ENCODE peak calls at places on chromosomes 3 and 15, in seven cellular contexts. W, U, J, E, Z, Y and G are unnamed samples.

GRCh38 chr3:171867976-171868375 is 24.8 kb downstream of the TMEM212 start:
- DNase-seq in Z (no peak), Y (no peak), J (peak), U (no peak), E (no peak), W (no peak), G (peak)

GRCh38 chr15:40240619-40241304 is 1.9 kb downstream of the PAK6 start:
- DNase-seq in U (no peak), Z (no peak), J (no peak), W (peak), Y (no peak), E (no peak), G (no peak)

GRCh38 chr3:180804871-180805430 is 107.5 kb upstream of the FXR1 start:
- DNase-seq in J (peak), Y (peak), U (peak), E (no peak), Z (no peak), W (no peak), G (peak)

GRCh38 chr3:177333535-177334495 is 136.5 kb upstream of the TBL1XR1 start:
- DNase-seq in U (peak), E (no peak), Y (no peak), W (no peak), Z (no peak), J (no peak), G (no peak)

GRCh38 chr3:44995142-44995770 is 19.2 kb downstream of the EXOSC7 start:
- DNase-seq in Y (no peak), E (no peak), J (no peak), U (peak), Z (no peak), W (peak), G (no peak)

GRCh38 chr15:87634361-87634760 is 622.2 kb downstream of the NTRK3 start:
- DNase-seq in E (no peak), U (no peak), W (no peak), Y (no peak), Z (no peak), J (no peak), G (no peak)

GRCh38 chr3:43298292-43298691 is 12.0 kb downstream of the SNRK start:
- DNase-seq in Z (no peak), W (no peak), Y (no peak), U (no peak), E (no peak), J (no peak), G (no peak)

GRCh38 chr3:25386686-25387271 is 41.3 kb upstream of the RARB start:
- DNase-seq in Z (no peak), E (no peak), J (no peak), W (no peak), Y (peak), U (no peak), G (no peak)

GRCh38 chr3:48708481-48708889 is 8.5 kb downstream of the IP6K2 start:
- DNase-seq in W (no peak), Z (no peak), J (no peak), Y (no peak), E (no peak), U (no peak), G (no peak)

GRCh38 chr3:178833696-178834095 is 237.9 kb downstream of the ZMAT3 start:
- DNase-seq in W (no peak), E (no peak), Y (no peak), U (no peak), Z (no peak), J (no peak), G (no peak)

GRCh38 chr3:171457263-171458055 is 2.7 kb downstream of the TNIK start:
- DNase-seq in E (no peak), J (no peak), Z (peak), W (no peak), U (no peak), Y (no peak), G (no peak)

GRCh38 chr3:36714343-36714742 is 50.0 kb downstream of the DCLK3 start:
- DNase-seq in E (no peak), W (no peak), U (no peak), J (no peak), Y (no peak), Z (no peak), G (no peak)